ENCODE peak calls at places on chromosomes 2 and 18, in five cellular contexts. One of them, this sample, is unnamed.
A peak's percentile ranks its signal among the peaks of the same experiment; 100 is the strongest.

GRCh38 chr18:63096327-63096874 is 223.2 kb downstream of the BCL2 start:
- DNase-seq in upper lobe of right lung: no peak
- DNase-seq in upper lobe of left lung: no peak
- DNase-seq in brain microvascular endothelial cell: no peak
- DNase-seq in A549: no peak
- DNase-seq in this sample: no peak

GRCh38 chr2:37794717-37795116 is 123.3 kb upstream of the CDC42EP3 start:
- DNase-seq in upper lobe of right lung: no peak
- DNase-seq in A549: no peak
- DNase-seq in upper lobe of left lung: no peak
- DNase-seq in brain microvascular endothelial cell: no peak
- DNase-seq in this sample: no peak

GRCh38 chr2:25245141-25245540 is 76.8 kb upstream of the POMC start:
- DNase-seq in A549: no peak
- DNase-seq in upper lobe of right lung: no peak
- DNase-seq in upper lobe of left lung: no peak
- DNase-seq in brain microvascular endothelial cell: no peak
- DNase-seq in this sample: no peak

GRCh38 chr18:74598350-74599001 is 806 bp downstream of the ZNF407 start:
- DNase-seq in brain microvascular endothelial cell: peak; percentile 18
- DNase-seq in upper lobe of right lung: peak; percentile 88
- DNase-seq in upper lobe of left lung: peak; percentile 91
- DNase-seq in A549: peak; percentile 31
- DNase-seq in this sample: peak; percentile 77

GRCh38 chr2:119225084-119225864 is 1.6 kb downstream of the STEAP3 start:
- DNase-seq in brain microvascular endothelial cell: no peak
- DNase-seq in upper lobe of right lung: no peak
- DNase-seq in upper lobe of left lung: no peak
- DNase-seq in A549: peak; percentile 52
- DNase-seq in this sample: no peak

GRCh38 chr2:218263817-218264611 is 3.2 kb downstream of the GPBAR1 start:
- DNase-seq in brain microvascular endothelial cell: no peak
- DNase-seq in upper lobe of right lung: peak; percentile 49
- DNase-seq in A549: no peak
- DNase-seq in upper lobe of left lung: no peak
- DNase-seq in this sample: no peak

GRCh38 chr2:110816404-110817365 is 84.3 kb downstream of the ACOXL start:
- DNase-seq in upper lobe of left lung: no peak
- DNase-seq in upper lobe of right lung: no peak
- DNase-seq in brain microvascular endothelial cell: no peak
- DNase-seq in A549: no peak
- DNase-seq in this sample: no peak

GRCh38 chr2:237617305-237617982 is 9.9 kb upstream of the LRRFIP1 start:
- DNase-seq in A549: no peak
- DNase-seq in brain microvascular endothelial cell: no peak
- DNase-seq in upper lobe of right lung: peak; percentile 26
- DNase-seq in upper lobe of left lung: no peak
- DNase-seq in this sample: no peak

GRCh38 chr2:135792401-135793152 is 44.4 kb downstream of the LCT start:
- DNase-seq in A549: no peak
- DNase-seq in upper lobe of left lung: no peak
- DNase-seq in upper lobe of right lung: no peak
- DNase-seq in brain microvascular endothelial cell: no peak
- DNase-seq in this sample: peak; percentile 44

GRCh38 chr2:203527719-203528118 is 7.4 kb downstream of the RAPH1 start:
- DNase-seq in A549: no peak
- DNase-seq in brain microvascular endothelial cell: no peak
- DNase-seq in upper lobe of left lung: no peak
- DNase-seq in upper lobe of right lung: no peak
- DNase-seq in this sample: no peak

GRCh38 chr18:6934859-6935258 is 182.7 kb downstream of the LAMA1 start:
- DNase-seq in A549: no peak
- DNase-seq in upper lobe of left lung: no peak
- DNase-seq in brain microvascular endothelial cell: no peak
- DNase-seq in upper lobe of right lung: no peak
- DNase-seq in this sample: no peak

GRCh38 chr2:124286089-124286783 is 261.1 kb downstream of the CNTNAP5 start:
- DNase-seq in brain microvascular endothelial cell: no peak
- DNase-seq in upper lobe of right lung: no peak
- DNase-seq in upper lobe of left lung: no peak
- DNase-seq in A549: no peak
- DNase-seq in this sample: no peak

GRCh38 chr2:48174503-48174902 is 268.2 kb upstream of the FBXO11 start:
- DNase-seq in A549: no peak
- DNase-seq in upper lobe of left lung: no peak
- DNase-seq in upper lobe of right lung: no peak
- DNase-seq in brain microvascular endothelial cell: no peak
- DNase-seq in this sample: no peak

GRCh38 chr2:127664065-127664894 is 11.1 kb downstream of the LIMS2 start:
- DNase-seq in A549: no peak
- DNase-seq in brain microvascular endothelial cell: no peak
- DNase-seq in upper lobe of right lung: peak; percentile 77
- DNase-seq in upper lobe of left lung: peak; percentile 88
- DNase-seq in this sample: peak; percentile 64

GRCh38 chr18:78766651-78767533 is 212.7 kb upstream of the SALL3 start:
- DNase-seq in A549: no peak
- DNase-seq in brain microvascular endothelial cell: no peak
- DNase-seq in upper lobe of left lung: no peak
- DNase-seq in upper lobe of right lung: no peak
- DNase-seq in this sample: no peak

GRCh38 chr2:158239271-158239670 is 137.6 kb downstream of the UPP2 start:
- DNase-seq in A549: no peak
- DNase-seq in upper lobe of right lung: no peak
- DNase-seq in upper lobe of left lung: no peak
- DNase-seq in brain microvascular endothelial cell: no peak
- DNase-seq in this sample: no peak

GRCh38 chr2:169658877-169659276 is 35.3 kb downstream of the CFAP210 start:
- DNase-seq in A549: no peak
- DNase-seq in brain microvascular endothelial cell: no peak
- DNase-seq in upper lobe of left lung: no peak
- DNase-seq in upper lobe of right lung: no peak
- DNase-seq in this sample: no peak

GRCh38 chr2:148978026-148978685 is 60.3 kb upstream of the LYPD6B start:
- DNase-seq in A549: no peak
- DNase-seq in upper lobe of right lung: no peak
- DNase-seq in upper lobe of left lung: no peak
- DNase-seq in brain microvascular endothelial cell: no peak
- DNase-seq in this sample: no peak

GRCh38 chr2:227153307-227153706 is 10.7 kb downstream of the COL4A4 start:
- DNase-seq in upper lobe of right lung: no peak
- DNase-seq in A549: no peak
- DNase-seq in upper lobe of left lung: no peak
- DNase-seq in brain microvascular endothelial cell: no peak
- DNase-seq in this sample: no peak

GRCh38 chr2:29117636-29118303 is 2.6 kb downstream of the CLIP4 start:
- DNase-seq in brain microvascular endothelial cell: no peak
- DNase-seq in upper lobe of left lung: no peak
- DNase-seq in A549: peak; percentile 79
- DNase-seq in upper lobe of right lung: no peak
- DNase-seq in this sample: no peak

GRCh38 chr2:60092781-60093180 is 460.7 kb downstream of the BCL11A start:
- DNase-seq in upper lobe of right lung: no peak
- DNase-seq in brain microvascular endothelial cell: no peak
- DNase-seq in upper lobe of left lung: no peak
- DNase-seq in A549: no peak
- DNase-seq in this sample: no peak

DNA sequence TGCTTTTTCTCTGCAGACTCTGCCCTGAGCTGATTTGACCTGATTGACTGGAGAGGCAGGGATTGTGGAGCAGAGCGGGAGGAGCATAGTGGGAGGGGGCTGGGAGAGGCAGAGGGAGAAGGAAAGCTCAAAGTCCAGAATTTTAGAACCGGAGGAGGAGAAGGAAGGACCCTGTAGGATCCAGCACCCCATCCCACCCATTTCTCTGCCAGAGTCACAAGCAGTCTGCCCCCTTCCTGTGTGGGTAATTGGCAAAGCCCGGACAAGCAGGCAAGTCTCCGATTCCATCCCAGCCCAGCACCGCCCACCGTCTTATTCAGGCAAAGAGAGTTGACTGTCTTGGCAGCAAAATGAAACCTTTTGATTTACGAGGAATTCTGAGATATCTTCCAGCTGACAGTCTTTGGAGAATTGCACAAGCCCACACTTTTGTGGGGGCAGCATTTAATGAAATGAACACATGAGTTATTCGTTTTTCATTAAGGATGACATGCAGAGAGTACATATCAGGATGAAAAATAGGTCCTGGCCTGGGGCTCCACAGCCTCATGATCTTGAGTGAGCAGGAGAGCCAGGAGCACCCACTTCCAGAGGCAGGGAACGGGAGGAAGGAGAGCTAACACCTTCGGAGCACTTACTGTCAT is 103.1 kb downstream of the MCFD2 start:
- DNase-seq in upper lobe of right lung: no peak
- DNase-seq in A549: no peak
- DNase-seq in upper lobe of left lung: no peak
- DNase-seq in brain microvascular endothelial cell: peak; percentile 70
- DNase-seq in this sample: no peak
- H3K4me3 ChIP-seq in upper lobe of right lung: no peak overlapping the region
- H3K4me3 ChIP-seq in A549: no peak overlapping the region
- H3K4me3 ChIP-seq in upper lobe of left lung: no peak overlapping the region
- H3K4me3 ChIP-seq in brain microvascular endothelial cell: peak overlapping the region; percentile 24
- H3K4me3 ChIP-seq in this sample: no peak overlapping the region

DNA sequence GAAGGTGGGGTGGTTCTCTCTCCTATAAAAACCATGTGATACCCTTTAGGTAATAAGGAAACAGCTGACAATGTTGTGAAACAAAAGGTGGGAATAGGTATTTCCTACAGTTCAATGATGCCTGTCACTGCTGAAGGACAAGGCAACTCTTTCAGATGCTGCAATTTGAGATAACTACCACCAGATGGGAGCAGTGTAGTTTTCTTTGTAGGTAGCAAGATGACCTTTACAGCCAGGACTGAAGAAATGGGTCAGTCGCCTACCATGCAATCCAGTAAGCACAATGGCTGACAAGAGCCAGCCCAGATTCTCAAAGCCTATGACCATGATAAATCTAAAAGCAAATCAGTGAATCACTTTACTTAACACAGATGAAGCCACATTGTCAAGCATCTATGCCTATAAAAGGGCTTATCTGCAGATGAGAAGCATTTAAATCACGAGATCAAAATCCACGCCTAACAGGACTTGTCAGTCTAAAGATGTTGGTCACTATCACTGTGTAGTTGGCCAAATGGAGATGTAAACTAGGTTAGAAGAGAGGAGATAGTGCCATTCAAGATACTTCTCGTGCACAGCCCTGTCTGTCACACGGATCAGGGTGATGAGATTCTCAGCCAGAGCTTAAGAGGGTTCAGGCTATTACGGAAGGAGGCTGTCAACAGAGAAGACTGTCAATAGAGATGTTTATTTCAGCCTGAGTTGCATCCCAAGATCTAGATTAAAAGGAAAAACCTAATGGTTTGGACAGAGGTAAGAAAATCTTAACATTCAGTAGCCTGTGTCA is 83.7 kb downstream of the AAK1 start:
- DNase-seq in upper lobe of left lung: no peak
- DNase-seq in A549: peak; percentile 72
- DNase-seq in upper lobe of right lung: no peak
- DNase-seq in brain microvascular endothelial cell: peak; percentile 41
- DNase-seq in this sample: no peak
- TF ChIP-seq CTCF in upper lobe of left lung: peak; percentile 58
- TF ChIP-seq CTCF in A549: peak; percentile 92
- TF ChIP-seq CTCF in upper lobe of right lung: peak; percentile 73
- TF ChIP-seq CTCF in brain microvascular endothelial cell: peak; percentile 72
- TF ChIP-seq CTCF in this sample: peak; percentile 33

GRCh38 chr2:42317486-42317885 is 43.5 kb downstream of the COX7A2L start:
- DNase-seq in upper lobe of left lung: no peak
- DNase-seq in brain microvascular endothelial cell: no peak
- DNase-seq in A549: no peak
- DNase-seq in upper lobe of right lung: no peak
- DNase-seq in this sample: no peak
- H3K27ac ChIP-seq in upper lobe of left lung: no peak overlapping the region
- H3K27ac ChIP-seq in brain microvascular endothelial cell: no peak overlapping the region
- H3K27ac ChIP-seq in A549: no peak overlapping the region
- H3K27ac ChIP-seq in upper lobe of right lung: no peak overlapping the region
- H3K27ac ChIP-seq in this sample: no peak overlapping the region

DNA sequence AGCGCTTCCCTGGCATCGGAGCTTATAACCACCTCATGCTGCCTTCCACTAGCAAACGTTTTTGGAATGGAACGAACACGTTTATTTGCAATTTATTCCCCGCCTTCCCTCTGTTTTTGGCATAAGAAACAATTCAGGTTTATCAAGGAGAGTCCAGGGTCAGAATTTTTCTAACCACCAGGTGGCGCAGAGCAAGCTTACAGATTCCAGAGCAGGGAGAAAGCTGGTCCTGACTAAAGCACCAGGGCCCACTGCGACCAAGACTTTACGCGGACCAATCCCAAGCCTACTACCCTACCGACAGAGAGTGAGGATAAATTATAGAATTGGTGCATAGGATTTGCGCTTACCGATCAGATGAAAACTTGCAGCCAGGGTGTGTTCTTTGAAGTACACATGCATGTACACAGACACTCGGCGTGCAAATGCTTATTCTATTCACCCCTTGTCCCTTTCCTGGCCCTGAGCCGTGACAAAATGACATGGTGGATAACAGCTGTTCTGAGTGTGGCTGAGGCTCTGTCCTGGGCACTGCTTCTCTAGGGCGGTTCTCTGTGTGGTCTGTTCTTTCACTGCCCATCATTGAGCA is 34.7 kb downstream of the NAPG start:
- DNase-seq in upper lobe of right lung: no peak
- DNase-seq in upper lobe of left lung: no peak
- DNase-seq in A549: peak; percentile 35
- DNase-seq in brain microvascular endothelial cell: peak; percentile 78
- DNase-seq in this sample: peak; percentile 51
- H3K4me3 ChIP-seq in upper lobe of right lung: peak overlapping the region; percentile 25
- H3K4me3 ChIP-seq in upper lobe of left lung: no peak overlapping the region
- H3K4me3 ChIP-seq in A549: no peak overlapping the region
- H3K4me3 ChIP-seq in brain microvascular endothelial cell: peak overlapping the region; percentile 24
- H3K4me3 ChIP-seq in this sample: peak overlapping the region; percentile 17

GRCh38 chr2:197455428-197455827 is 2.1 kb downstream of the COQ10B start:
- DNase-seq in upper lobe of left lung: no peak
- DNase-seq in upper lobe of right lung: no peak
- DNase-seq in A549: no peak
- DNase-seq in brain microvascular endothelial cell: no peak
- DNase-seq in this sample: no peak

GRCh38 chr2:197454923-197455322 is 1.6 kb downstream of the COQ10B start:
- DNase-seq in upper lobe of left lung: no peak
- DNase-seq in brain microvascular endothelial cell: no peak
- DNase-seq in upper lobe of right lung: no peak
- DNase-seq in A549: no peak
- DNase-seq in this sample: no peak

GRCh38 chr2:197453914-197454398 is 604 bp downstream of the COQ10B start:
- DNase-seq in upper lobe of right lung: no peak
- DNase-seq in A549: peak; percentile 53
- DNase-seq in brain microvascular endothelial cell: no peak
- DNase-seq in upper lobe of left lung: no peak
- DNase-seq in this sample: no peak

GRCh38 chr2:197452754-197453122 is 614 bp upstream of the COQ10B start:
- DNase-seq in upper lobe of left lung: no peak
- DNase-seq in brain microvascular endothelial cell: no peak
- DNase-seq in upper lobe of right lung: no peak
- DNase-seq in A549: no peak
- DNase-seq in this sample: no peak

GRCh38 chr2:197453123-197453913 is at the start of gene COQ10B:
- DNase-seq in upper lobe of right lung: peak; percentile 100
- DNase-seq in upper lobe of left lung: peak; percentile 98
- DNase-seq in A549: peak; percentile 93
- DNase-seq in brain microvascular endothelial cell: peak; percentile 99
- DNase-seq in this sample: peak; percentile 100
- TF ChIP-seq CTCF in upper lobe of right lung: peak; percentile 23
- TF ChIP-seq CTCF in upper lobe of left lung: no peak
- TF ChIP-seq CTCF in A549: no peak
- TF ChIP-seq CTCF in brain microvascular endothelial cell: peak; percentile 54
- TF ChIP-seq CTCF in this sample: no peak

GRCh38 chr2:84965827-84966226 is 5.1 kb upstream of the KCMF1 start:
- DNase-seq in A549: no peak
- DNase-seq in upper lobe of right lung: no peak
- DNase-seq in brain microvascular endothelial cell: no peak
- DNase-seq in upper lobe of left lung: no peak
- DNase-seq in this sample: no peak
- H3K27ac ChIP-seq in A549: no peak overlapping the region
- H3K27ac ChIP-seq in upper lobe of right lung: no peak overlapping the region
- H3K27ac ChIP-seq in brain microvascular endothelial cell: no peak overlapping the region
- H3K27ac ChIP-seq in upper lobe of left lung: no peak overlapping the region
- H3K27ac ChIP-seq in this sample: no peak overlapping the region